ENCODE peak calls at places on chromosomes 16 and 17, in four cellular contexts. P, M, X and N are unnamed samples.

GRCh38 chr17:75783069-75783783 is 1.4 kb upstream of the UNK start:
- DNase-seq in P (no peak), M (no peak), X (peak; percentile 21), N (no peak)

GRCh38 chr17:76524598-76525512 is 12.7 kb downstream of the CYGB start:
- DNase-seq in P (peak; percentile 81), M (peak; percentile 81), X (peak; percentile 80), N (peak; percentile 68)

GRCh38 chr17:56679148-56679766 is 85.8 kb downstream of the NOG start:
- DNase-seq in P (no peak), M (peak; percentile 14), X (no peak), N (no peak)

GRCh38 chr16:27238016-27238587 is 30.5 kb downstream of the NSMCE1 start:
- DNase-seq in P (no peak), M (no peak), X (no peak), N (no peak)

GRCh38 chr16:19001788-19002187 is 18.1 kb downstream of the TMC7 start:
- DNase-seq in P (no peak), M (peak; percentile 20), X (no peak), N (no peak)

GRCh38 chr16:85192736-85193493 is 80.6 kb upstream of the CIBAR2 start:
- DNase-seq in P (no peak), M (no peak), X (no peak), N (no peak)

GRCh38 chr17:42803074-42803883 is 4.6 kb downstream of the CNTD1 start:
- DNase-seq in P (no peak), M (no peak), X (no peak), N (no peak)

GRCh38 chr17:74351552-74352210 is 10.0 kb downstream of the BTBD17 start:
- DNase-seq in P (no peak), M (no peak), X (no peak), N (no peak)

GRCh38 chr16:28534542-28535373 is 4.0 kb downstream of the NUPR1 start:
- DNase-seq in P (peak; percentile 25), M (peak; percentile 64), X (peak; percentile 47), N (peak; percentile 90)

GRCh38 chr16:16143038-16143763 is 80.1 kb downstream of the ABCC6 start:
- DNase-seq in P (no peak), M (no peak), X (no peak), N (no peak)

GRCh38 chr16:48498761-48499600 is 111.0 kb downstream of the N4BP1 start:
- DNase-seq in P (no peak), M (peak; percentile 56), X (peak; percentile 51), N (peak; percentile 85)

GRCh38 chr17:31787857-31788570 is 71.0 kb downstream of the COPRS start:
- DNase-seq in P (no peak), M (no peak), X (no peak), N (no peak)

GRCh38 chr17:27657620-27658019 is 26.6 kb downstream of the LGALS9 start:
- DNase-seq in P (no peak), M (no peak), X (no peak), N (no peak)

GRCh38 chr16:20954574-20954973 is 54.0 kb downstream of the LYRM1 start:
- DNase-seq in P (no peak), M (no peak), X (no peak), N (no peak)

GRCh38 chr17:63833026-63833740 is 5.7 kb upstream of the FTSJ3 start:
- DNase-seq in P (no peak), M (no peak), X (no peak), N (no peak)

GRCh38 chr17:75634376-75634740 is 1.1 kb downstream of the SMIM5 start:
- DNase-seq in P (no peak), M (no peak), X (no peak), N (no peak)

GRCh38 chr16:85552980-85553435 is 60.1 kb upstream of the GSE1 start:
- DNase-seq in P (no peak), M (no peak), X (no peak), N (no peak)

GRCh38 chr16:49811630-49812334 is 44.1 kb downstream of the ZNF423 start:
- DNase-seq in P (no peak), M (peak; percentile 74), X (peak; percentile 65), N (no peak)

GRCh38 chr16:88442811-88443576 is 10.1 kb upstream of the ZFPM1 start:
- DNase-seq in P (peak; percentile 73), M (peak; percentile 85), X (peak; percentile 89), N (peak; percentile 81)

GRCh38 chr17:51056813-51057510 is 63.7 kb downstream of the SPAG9 start:
- DNase-seq in P (no peak), M (peak; percentile 35), X (no peak), N (peak; percentile 54)

GRCh38 chr16:30535777-30536190 is 1.1 kb upstream of the ZNF747 start:
- DNase-seq in P (peak; percentile 70), M (peak; percentile 84), X (peak; percentile 72), N (peak; percentile 86)

GRCh38 chr17:17398188-17398927 is 78.4 kb upstream of the MED9 start:
- DNase-seq in P (peak; percentile 45), M (no peak), X (no peak), N (no peak)

GRCh38 chr17:56754523-56755208 is 79.1 kb downstream of the C17orf67 start:
- DNase-seq in P (no peak), M (no peak), X (no peak), N (no peak)

GRCh38 chr17:60247836-60248461 is 98.2 kb downstream of the CA4 start:
- DNase-seq in P (no peak), M (no peak), X (no peak), N (no peak)
- TF ChIP-seq CTCF in P (no peak), M (no peak), X (no peak), N (no peak)

DNA sequence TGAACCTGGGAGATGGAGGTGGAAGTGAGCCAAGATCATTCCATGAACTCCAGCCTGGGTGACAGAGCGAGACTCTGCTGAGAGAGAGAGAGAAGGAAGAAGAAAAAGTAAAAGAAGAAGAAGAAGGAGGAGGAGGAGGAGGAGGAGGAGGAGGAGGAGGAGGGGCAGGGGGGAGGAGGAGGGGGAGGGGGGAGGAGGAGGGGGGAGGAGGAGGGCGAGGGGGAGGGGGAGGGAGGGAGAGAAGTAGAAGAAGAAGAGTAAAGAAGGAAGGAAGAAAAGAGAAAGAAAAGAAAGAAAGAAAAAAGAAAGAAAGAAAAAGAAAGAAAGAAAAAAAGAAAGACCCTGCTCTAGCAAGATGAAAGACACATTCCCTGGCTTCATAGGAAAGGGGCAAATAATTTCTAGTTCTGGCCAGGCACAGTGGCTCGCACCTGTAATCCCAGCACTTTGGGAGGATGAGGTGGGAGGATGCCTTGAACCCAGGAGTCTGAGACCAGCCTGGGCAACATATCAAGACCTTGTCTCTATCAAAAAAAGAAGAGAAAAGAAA is 23.6 kb downstream of the SOCS1 start:
- DNase-seq in P (no peak), M (no peak), X (no peak), N (no peak)
- H3K4me3 ChIP-seq in P (no peak overlapping the region), M (no peak overlapping the region), X (no peak overlapping the region), N (no peak overlapping the region)

GRCh38 chr17:82410014-82410716 is 8.0 kb upstream of the HEXD start:
- DNase-seq in P (no peak), M (no peak), X (no peak), N (no peak)
- H3K4me1 ChIP-seq in P (peaks cover 32% of the 10 kb centered on the region), M (peaks cover 17% of the 10 kb centered on the region), X (peaks cover 4% of the 10 kb centered on the region), N (no peaks in the 10 kb centered on the region)

DNA sequence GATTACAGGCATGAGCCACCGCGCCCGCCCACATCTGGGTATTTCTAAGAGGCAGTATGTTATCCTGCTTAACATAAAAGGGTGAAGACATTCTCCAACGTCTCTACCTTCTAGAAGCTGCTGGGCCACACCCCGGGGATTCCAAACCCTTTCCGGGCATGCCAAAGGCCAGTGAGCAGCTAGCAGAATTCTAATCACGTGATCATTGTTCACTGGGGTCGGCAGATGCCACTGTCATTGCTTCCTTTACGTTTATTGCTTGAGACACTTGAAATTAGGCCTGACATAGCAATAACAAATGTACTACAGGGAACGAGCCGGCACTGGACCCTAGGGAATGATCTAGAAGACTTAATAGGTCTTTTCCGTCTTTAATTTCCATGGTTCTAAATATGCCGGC is 141.2 kb upstream of the ZFHX3 start:
- DNase-seq in P (no peak), M (no peak), X (no peak), N (no peak)
- TF ChIP-seq CTCF in P (no peak), M (no peak), X (no peak), N (no peak)

GRCh38 chr17:81308161-81308560 is 13.1 kb upstream of the SLC38A10 start:
- DNase-seq in P (no peak), M (no peak), X (no peak), N (no peak)

GRCh38 chr17:81310963-81311550 is 15.9 kb upstream of the SLC38A10 start:
- DNase-seq in P (no peak), M (no peak), X (no peak), N (no peak)

GRCh38 chr17:81309859-81310839 is 15.0 kb upstream of the SLC38A10 start:
- DNase-seq in P (no peak), M (no peak), X (no peak), N (no peak)

GRCh38 chr17:81307636-81308035 is 12.5 kb upstream of the SLC38A10 start:
- DNase-seq in P (no peak), M (no peak), X (no peak), N (no peak)

GRCh38 chr17:81309140-81309858 is 14.2 kb upstream of the SLC38A10 start:
- DNase-seq in P (peak; percentile 93), M (peak; percentile 91), X (peak; percentile 85), N (peak; percentile 95)
- H3K4me3 ChIP-seq in P (peak overlapping the region; percentile 62), M (no peak overlapping the region), X (peak overlapping the region; percentile 33), N (peak overlapping the region; percentile 48)

GRCh38 chr17:59627269-59627668 is 7.6 kb downstream of the CLTC start:
- DNase-seq in P (no peak), M (no peak), X (no peak), N (no peak)
- H3K4me1 ChIP-seq in P (peaks cover 98% of the 10 kb centered on the region), M (peaks cover 60% of the 10 kb centered on the region), X (peaks cover 61% of the 10 kb centered on the region), N (peaks cover 25% of the 10 kb centered on the region)

GRCh38 chr16:23728112-23728477 is 15.1 kb upstream of the ERN2 start:
- DNase-seq in P (no peak), M (no peak), X (no peak), N (no peak)
- TF ChIP-seq CTCF in P (no peak), M (no peak), X (no peak), N (no peak)

GRCh38 chr17:7219812-7220592 is at the start of the genes ACADVL and DLG4:
- DNase-seq in P (peak; percentile 95), M (peak; percentile 95), X (peak; percentile 92), N (peak; percentile 94)

GRCh38 chr17:7220593-7221280 is 999 bp downstream of the ACADVL start:
- DNase-seq in P (no peak), M (peak; percentile 82), X (peak; percentile 74), N (peak; percentile 77)

GRCh38 chr17:7222972-7223292 is 3.2 kb downstream of the ACADVL start:
- DNase-seq in P (no peak), M (no peak), X (no peak), N (no peak)

GRCh38 chr17:7222093-7222971 is 2.6 kb downstream of the ACADVL start:
- DNase-seq in P (no peak), M (peak; percentile 13), X (peak; percentile 39), N (peak; percentile 17)

GRCh38 chr17:7221281-7222092 is 1.7 kb downstream of the ACADVL start:
- DNase-seq in P (no peak), M (peak; percentile 12), X (peak; percentile 36), N (no peak)
- H3K4me3 ChIP-seq in P (peak overlapping the region; percentile 85), M (no peak overlapping the region), X (peak overlapping the region; percentile 97), N (peak overlapping the region; percentile 85)